ENCODE peak calls at places on chromosomes 5 and 9, in seven cellular contexts. W is H1, M is lung, P is upper lobe of right lung, H is neural progenitor cell, T is lower leg skin, N is tibial artery. Y is an unnamed sample.

GRCh38 chr5:157148734-157149615 is 6.3 kb upstream of the MED7 start:
- DNase-seq in N (no peak), T (peak), H (peak), P (no peak), W (peak), M (peak), Y (peak)

GRCh38 chr9:20624201-20625002 is 2.1 kb upstream of the MLLT3 start:
- DNase-seq in M (peak), W (no peak), T (peak), P (no peak), N (no peak), H (peak), Y (peak)

GRCh38 chr5:78779771-78780616 is 131.4 kb upstream of the LHFPL2 start:
- DNase-seq in M (peak), T (no peak), N (no peak), W (no peak), H (no peak), P (no peak), Y (no peak)

GRCh38 chr5:133610489-133611356 is 1.6 kb downstream of the FSTL4 start:
- DNase-seq in W (no peak), M (peak), N (no peak), H (peak), T (no peak), P (peak), Y (peak)

GRCh38 chr9:114616684-114617520 is 5.8 kb downstream of the TMEM268 start:
- DNase-seq in N (peak), H (no peak), P (peak), M (peak), W (no peak), T (peak), Y (peak)

GRCh38 chr5:59587489-59588337 is 305.8 kb downstream of the PDE4D start:
- DNase-seq in H (peak), P (peak), N (peak), T (no peak), W (peak), M (peak), Y (peak)

GRCh38 chr9:36170531-36170930 is 1.3 kb downstream of the CCIN start:
- DNase-seq in M (no peak), H (no peak), P (no peak), T (no peak), W (no peak), N (no peak), Y (no peak)

GRCh38 chr5:61342066-61342465 is 10.0 kb downstream of the ZSWIM6 start:
- DNase-seq in N (no peak), H (no peak), W (no peak), P (no peak), T (no peak), M (no peak), Y (peak)

GRCh38 chr5:171612749-171613148 is 172.9 kb upstream of the SMIM23 start:
- DNase-seq in W (no peak), T (no peak), N (no peak), M (no peak), P (no peak), H (no peak), Y (no peak)

GRCh38 chr9:35882996-35883395 is 12.8 kb upstream of the OR13J1 start:
- DNase-seq in H (no peak), P (no peak), M (no peak), T (no peak), N (no peak), W (no peak), Y (no peak)

GRCh38 chr5:146344155-146345118 is 5.8 kb downstream of the POU4F3 start:
- DNase-seq in P (no peak), H (peak), W (peak), M (no peak), T (no peak), N (no peak), Y (no peak)

GRCh38 chr5:72598461-72599433 is 91.5 kb upstream of the ZNF366 start:
- DNase-seq in N (no peak), T (no peak), M (no peak), W (no peak), H (no peak), P (no peak), Y (no peak)

GRCh38 chr5:95620030-95620869 is at the start of gene GPR150:
- DNase-seq in W (no peak), N (peak), P (peak), M (peak), T (no peak), H (peak), Y (peak)

GRCh38 chr5:76397200-76397599 is 5.9 kb upstream of the IQGAP2 start:
- DNase-seq in T (no peak), P (no peak), M (no peak), H (no peak), N (no peak), W (no peak), Y (no peak)

GRCh38 chr5:17127743-17128231 is 89.6 kb upstream of the BASP1 start:
- DNase-seq in T (no peak), P (no peak), H (no peak), M (no peak), N (no peak), W (no peak), Y (no peak)

GRCh38 chr5:60332244-60333018 is 367.5 kb downstream of the DEPDC1B start:
- DNase-seq in N (no peak), T (no peak), H (no peak), P (no peak), W (no peak), M (no peak), Y (no peak)

GRCh38 chr5:147767048-147767447 is 15.5 kb downstream of the JAKMIP2 start:
- DNase-seq in W (no peak), H (no peak), M (no peak), N (no peak), P (no peak), T (no peak), Y (no peak)

GRCh38 chr9:137276757-137277328 is 683 bp upstream of the TOR4A start:
- DNase-seq in P (peak), W (no peak), H (peak), N (peak), M (peak), T (no peak), Y (no peak)

DNA sequence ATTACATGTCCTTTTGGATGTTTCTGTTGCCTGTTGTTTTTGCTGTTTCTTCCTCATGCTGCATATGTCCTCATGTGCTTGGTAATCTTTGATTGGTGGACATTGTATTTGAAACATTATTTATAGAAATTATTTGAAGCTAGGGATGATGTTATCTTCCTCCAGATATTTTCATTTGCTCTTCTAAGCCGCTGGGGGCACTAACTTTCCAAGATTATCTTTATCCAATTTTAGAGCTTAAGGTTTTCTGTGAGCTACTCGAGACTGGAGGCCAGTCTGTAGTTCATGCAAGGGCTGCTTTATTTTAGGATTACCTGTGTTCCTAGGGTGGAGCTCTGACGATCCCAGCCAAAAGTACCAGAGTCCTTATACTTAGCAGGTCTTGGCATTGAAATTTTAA is 40.9 kb downstream of the STX17 start:
- DNase-seq in N (no peak), H (no peak), T (no peak), P (no peak), W (no peak), M (no peak), Y (no peak)
- TF ChIP-seq CTCF in N (no peak), H (peak), T (no peak), P (no peak), W (no peak), M (no peak), Y (no peak)

DNA sequence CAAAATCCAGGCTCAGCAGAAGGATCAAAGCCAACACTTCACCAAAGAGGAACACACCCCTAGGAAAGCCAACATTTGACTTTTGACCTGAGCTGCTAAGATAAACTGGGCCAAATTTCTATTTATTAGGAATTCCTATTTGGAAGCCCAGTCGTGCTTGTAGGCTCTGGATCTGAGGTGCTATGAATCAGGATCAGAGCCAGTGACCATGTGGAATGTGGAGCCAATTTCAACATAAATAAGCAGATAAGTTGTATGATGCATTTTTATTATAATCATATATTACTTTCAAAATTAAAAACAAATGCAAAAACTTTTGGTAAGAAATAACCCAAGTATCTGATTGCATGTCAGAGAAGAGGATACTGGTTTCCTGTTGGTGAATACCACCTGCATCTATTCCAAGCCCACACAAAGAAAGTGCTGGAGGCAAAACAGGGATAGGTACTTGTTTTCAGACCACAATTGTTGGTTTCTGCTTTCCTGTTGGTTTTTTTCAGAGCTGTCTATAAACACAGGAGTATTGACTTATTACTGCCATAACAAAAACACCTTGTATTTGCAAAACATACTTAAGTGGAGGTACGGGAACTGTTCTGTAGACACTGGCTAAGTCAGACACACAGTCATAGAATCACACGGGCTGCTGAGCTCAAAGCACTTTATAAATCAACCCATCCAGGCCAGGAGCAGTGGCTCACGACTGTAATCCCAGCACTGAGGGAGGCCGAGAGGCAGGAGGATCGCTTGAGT is 52.8 kb downstream of the ARL15 start:
- DNase-seq in P (no peak), T (no peak), W (no peak), M (no peak), N (no peak), H (no peak), Y (no peak)
- TF ChIP-seq CTCF in P (no peak), T (no peak), W (no peak), M (no peak), N (no peak), H (no peak), Y (no peak)

DNA sequence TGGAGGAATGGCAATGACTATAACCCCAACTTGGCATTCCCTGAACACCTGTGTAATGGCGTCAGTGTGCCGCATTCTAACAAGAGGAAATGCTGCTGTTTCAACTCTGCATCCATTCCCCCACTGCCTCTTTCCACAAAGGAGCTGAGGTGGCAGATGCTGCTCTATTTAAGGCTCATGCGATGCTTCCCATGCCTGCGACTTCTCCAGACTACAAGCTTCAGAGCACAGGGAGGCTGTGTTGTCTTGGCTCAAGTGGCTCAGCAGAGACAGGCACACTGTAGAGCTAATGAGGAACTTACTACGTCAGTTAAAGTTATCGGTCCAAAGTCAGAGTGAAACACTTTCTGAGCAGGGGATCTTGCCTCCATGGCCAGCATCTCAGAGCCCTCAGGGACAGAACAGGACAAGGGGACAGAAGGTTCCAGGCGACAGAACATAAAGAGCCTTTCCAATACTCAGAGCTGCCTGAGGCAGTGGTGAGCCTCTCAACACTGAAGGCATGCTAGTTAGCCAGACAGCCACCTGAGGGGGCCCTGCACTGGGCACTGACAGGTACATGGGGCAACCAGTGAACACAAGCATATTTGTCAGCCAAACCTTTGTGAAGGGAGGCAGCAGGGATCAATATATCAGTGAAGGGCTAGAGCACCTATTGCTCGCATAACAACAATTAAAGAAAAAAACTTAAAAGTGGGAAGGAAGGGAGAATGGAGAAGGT is 21.8 kb downstream of the TNIP1 start:
- DNase-seq in W (no peak), N (no peak), M (no peak), T (no peak), H (no peak), P (peak), Y (no peak)
- TF ChIP-seq CTCF in W (no peak), N (no peak), M (no peak), T (no peak), H (no peak), P (no peak), Y (no peak)

DNA sequence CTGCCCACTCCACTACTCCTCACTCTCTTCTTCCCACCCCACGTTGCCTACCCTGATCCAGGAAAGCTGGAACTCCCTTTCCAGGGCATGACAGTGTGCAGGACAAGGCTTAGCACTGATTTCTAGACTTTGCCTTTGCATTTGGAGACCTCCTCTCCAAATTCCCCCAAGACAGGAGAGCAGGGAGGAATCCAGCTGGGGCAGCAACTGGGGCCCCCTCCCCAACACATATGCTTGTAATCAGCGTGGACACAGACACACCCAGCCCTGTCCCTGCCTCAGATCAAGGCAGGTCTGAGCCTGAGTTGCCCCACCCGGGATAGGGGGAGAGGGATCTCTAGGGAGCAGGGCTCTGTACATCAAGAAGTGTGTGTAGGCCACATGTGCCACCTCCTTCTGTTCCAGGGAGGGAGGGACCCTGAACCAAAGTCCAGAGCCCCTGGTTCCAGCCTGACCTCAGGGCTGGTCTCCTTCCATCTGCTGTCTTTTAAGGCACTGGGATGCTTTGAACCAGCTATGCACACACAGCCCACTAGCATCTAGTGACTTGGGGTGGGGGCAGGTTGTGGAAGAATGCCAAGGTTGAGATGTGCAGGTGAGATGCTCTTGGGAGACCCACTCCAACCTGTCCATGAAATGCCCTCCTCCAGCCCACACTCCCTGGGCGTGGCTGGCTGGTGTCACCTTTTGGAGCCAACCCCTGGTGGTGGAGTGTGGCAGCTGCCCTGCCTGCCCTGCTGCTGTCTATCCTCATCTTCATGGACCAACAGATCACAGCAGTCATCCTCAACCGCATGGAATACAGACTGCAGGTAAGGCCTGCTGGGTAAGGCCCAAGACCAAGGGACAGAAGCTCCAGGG is 7.0 kb downstream of the SLC4A9 start:
- DNase-seq in H (no peak), P (no peak), T (no peak), M (no peak), N (no peak), W (no peak), Y (no peak)
- TF ChIP-seq CTCF in H (no peak), P (no peak), T (no peak), M (no peak), N (no peak), W (no peak), Y (no peak)